ENCODE peak calls at places on chromosomes 1 and 21, in six cellular contexts. F, N, C, V, J and D are unnamed samples.

GRCh38 chr1:177255411-177255810 is 84.7 kb downstream of the BRINP2 start:
- DNase-seq in V (no peak), J (no peak), N (peak), C (no peak), F (no peak), D (peak)

GRCh38 chr1:27542463-27543273 is 52.7 kb upstream of the WASF2 start:
- DNase-seq in J (peak), F (no peak), N (peak), C (peak), V (no peak), D (peak)

GRCh38 chr1:243323481-243323880 is 67.6 kb downstream of the SDCCAG8 start:
- DNase-seq in N (no peak), J (no peak), F (no peak), V (no peak), C (peak), D (no peak)

GRCh38 chr1:176628775-176629174 is 165.8 kb downstream of the PAPPA2 start:
- DNase-seq in J (no peak), F (no peak), C (no peak), V (no peak), N (no peak), D (no peak)

GRCh38 chr1:81010156-81010555 is 790.6 kb upstream of the ADGRL2 start:
- DNase-seq in F (no peak), V (no peak), C (no peak), N (no peak), J (no peak), D (no peak)

GRCh38 chr1:60133848-60134247 is 60.3 kb upstream of the C1orf87 start:
- DNase-seq in N (no peak), F (no peak), V (no peak), C (peak), J (no peak), D (no peak)

GRCh38 chr21:36910581-36911307 is 55.7 kb downstream of the HLCS start:
- DNase-seq in J (no peak), V (no peak), N (no peak), F (no peak), C (peak), D (no peak)

GRCh38 chr1:115706774-115707425 is 61.6 kb downstream of the CASQ2 start:
- DNase-seq in N (no peak), J (no peak), V (no peak), C (peak), F (no peak), D (no peak)

GRCh38 chr1:222009105-222009730 is 267.3 kb upstream of the DUSP10 start:
- DNase-seq in V (no peak), F (no peak), N (peak), C (peak), J (no peak), D (no peak)

GRCh38 chr1:90717665-90718410 is 736 bp upstream of the BARHL2 start:
- DNase-seq in J (peak), V (no peak), N (no peak), F (no peak), C (peak), D (no peak)

GRCh38 chr1:172898866-172899265 is 151.9 kb downstream of the TNFSF18 start:
- DNase-seq in J (no peak), V (no peak), F (no peak), C (peak), N (no peak), D (no peak)

GRCh38 chr21:39397651-39398385 is 47.8 kb downstream of the LCA5L start:
- DNase-seq in N (no peak), C (no peak), F (no peak), J (no peak), V (no peak), D (no peak)

GRCh38 chr1:149995927-149996326 is 14.6 kb downstream of the OTUD7B start:
- DNase-seq in V (no peak), N (peak), F (no peak), J (no peak), C (no peak), D (peak)

GRCh38 chr1:47894718-47895393 is 102.3 kb downstream of the TRABD2B start:
- DNase-seq in N (peak), V (no peak), J (no peak), C (peak), F (no peak), D (peak)

GRCh38 chr21:36111238-36111637 is 23.6 kb upstream of the CBR3 start:
- DNase-seq in J (peak), F (no peak), N (no peak), C (no peak), V (no peak), D (no peak)

GRCh38 chr1:32933742-32934322 is 30.8 kb downstream of the RNF19B start:
- DNase-seq in F (no peak), V (no peak), C (peak), J (no peak), N (peak), D (no peak)

GRCh38 chr1:208203127-208203847 is 40.9 kb downstream of the PLXNA2 start:
- DNase-seq in N (no peak), C (peak), V (no peak), J (peak), F (peak), D (no peak)

GRCh38 chr1:118627435-118627834 is 360.7 kb downstream of the TBX15 start:
- DNase-seq in C (no peak), J (no peak), V (no peak), N (peak), F (no peak), D (no peak)

GRCh38 chr1:103063911-103064310 is 44.4 kb downstream of the COL11A1 start:
- DNase-seq in J (no peak), V (no peak), F (no peak), C (peak), N (no peak), D (no peak)

GRCh38 chr21:15754640-15755039 is 24.9 kb downstream of the USP25 start:
- DNase-seq in J (no peak), V (no peak), C (peak), F (no peak), N (no peak), D (peak)

GRCh38 chr1:2457444-2457843 is 18.6 kb upstream of the PLCH2 start:
- DNase-seq in J (no peak), V (no peak), N (no peak), C (no peak), F (no peak), D (no peak)

GRCh38 chr1:234727018-234727757 is 117.2 kb upstream of the IRF2BP2 start:
- DNase-seq in F (no peak), V (no peak), J (no peak), N (no peak), C (no peak), D (no peak)

GRCh38 chr1:28507247-28507645 is 1.4 kb downstream of the RCC1 start:
- DNase-seq in C (peak), J (no peak), V (no peak), F (no peak), N (no peak), D (no peak)

GRCh38 chr1:229557913-229558414 is 543 bp downstream of the ABCB10 start:
- DNase-seq in J (peak), C (peak), F (peak), N (peak), V (no peak), D (no peak)

GRCh38 chr1:212665241-212666115 is 34.2 kb downstream of the BATF3 start:
- DNase-seq in N (peak), V (no peak), C (peak), F (peak), J (peak), D (no peak)

GRCh38 chr21:44086636-44087425 is 20.4 kb upstream of the PWP2 start:
- DNase-seq in F (no peak), C (no peak), V (no peak), J (no peak), N (no peak), D (no peak)

GRCh38 chr1:182649041-182649440 is 35.3 kb downstream of the RGS8 start:
- DNase-seq in J (no peak), F (no peak), V (no peak), N (no peak), C (no peak), D (no peak)

GRCh38 chr1:233730380-233730779 is 116.5 kb downstream of the KCNK1 start:
- DNase-seq in V (no peak), F (no peak), N (no peak), J (no peak), C (no peak), D (no peak)

GRCh38 chr21:26826801-26827200 is 18.4 kb downstream of the ADAMTS1 start:
- DNase-seq in F (no peak), N (no peak), J (no peak), V (no peak), C (peak), D (no peak)

GRCh38 chr1:53376742-53377437 is 49.0 kb upstream of the LRP8 start:
- DNase-seq in N (no peak), J (no peak), C (no peak), V (no peak), F (no peak), D (no peak)

GRCh38 chr1:87524021-87524754 is 195.5 kb downstream of the LMO4 start:
- DNase-seq in J (no peak), N (no peak), C (no peak), F (no peak), V (no peak), D (no peak)
- H3K27ac ChIP-seq in J (no peak), N (no peak), C (no peak), F (no peak), V (peak), D (no peak)

DNA sequence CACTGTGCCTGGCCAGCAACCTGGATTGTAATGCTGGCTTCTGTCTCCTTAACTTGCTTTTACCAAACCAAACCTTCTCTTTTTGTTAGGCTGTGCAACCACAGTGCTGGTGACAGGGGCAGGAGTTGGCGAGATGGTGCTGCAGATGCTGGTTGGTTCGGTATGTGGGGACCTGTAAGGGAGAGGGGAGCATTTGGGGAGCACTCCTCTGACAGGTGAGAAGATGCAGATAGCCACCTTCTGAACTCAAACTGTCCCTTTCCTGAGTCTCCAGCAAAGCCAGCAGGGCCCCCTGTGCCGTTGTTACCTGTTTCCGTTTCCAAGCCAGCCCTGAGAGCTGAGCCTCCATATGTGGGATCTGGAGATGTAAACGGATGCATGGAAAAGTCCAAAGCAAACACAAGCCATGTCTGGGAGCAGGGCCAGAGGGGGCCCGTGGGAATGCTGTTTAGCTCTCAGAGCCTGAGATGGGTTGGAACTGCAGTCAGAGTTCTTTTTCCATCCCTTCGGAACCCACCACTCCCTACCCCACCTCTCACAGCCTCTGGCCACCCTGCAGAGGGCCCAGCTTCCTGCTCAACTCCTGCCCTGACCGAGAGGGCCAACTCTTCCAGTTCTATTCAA is 34.0 kb downstream of the ELK4 start:
- DNase-seq in F (no peak), C (peak), V (no peak), J (no peak), N (no peak), D (no peak)
- H3K27ac ChIP-seq in F (no peak), C (no peak), V (peak), J (no peak), N (no peak), D (no peak)

DNA sequence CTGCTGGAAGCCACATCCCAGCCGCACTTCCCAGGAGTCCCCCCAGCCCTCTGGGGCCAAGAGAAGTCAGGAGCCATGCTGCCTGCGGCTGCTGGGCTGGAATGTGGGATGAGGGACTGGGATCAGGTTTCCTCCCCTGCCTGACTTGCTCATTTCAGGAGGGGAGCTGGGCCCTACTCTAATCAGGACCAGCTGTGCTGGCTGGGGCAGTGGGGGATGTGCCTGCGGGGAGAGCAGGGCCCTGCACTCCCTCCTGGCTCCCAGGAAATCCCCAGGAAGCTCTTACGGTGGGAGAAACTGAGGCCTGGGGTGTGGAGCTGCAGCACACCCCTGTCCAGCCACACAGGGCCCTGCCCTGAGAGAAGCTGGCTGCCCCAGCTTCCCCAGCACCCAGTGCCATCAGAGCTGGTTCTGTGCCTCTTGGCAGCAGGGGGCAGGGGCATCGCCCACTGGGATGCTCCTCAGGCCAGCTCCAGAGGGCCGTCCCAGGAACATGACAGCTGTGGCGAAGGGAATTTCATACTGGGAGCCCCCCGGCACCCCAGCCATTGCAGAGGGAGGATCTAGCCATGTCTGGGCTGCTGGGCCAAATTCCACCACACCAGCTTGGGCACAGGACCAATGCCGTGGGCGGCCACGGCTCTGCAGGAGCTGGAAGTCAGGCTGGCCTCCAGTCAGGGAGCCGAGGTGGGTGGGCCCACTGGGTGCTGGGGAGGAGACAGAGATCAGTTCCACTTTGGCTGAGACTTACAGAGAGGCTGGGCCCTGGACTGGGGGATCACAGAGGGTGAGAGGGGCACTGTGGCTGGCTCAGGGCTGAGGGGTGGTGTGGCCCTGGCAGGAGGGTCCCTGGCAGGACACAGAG is 21.3 kb upstream of the PRSS38 start:
- DNase-seq in F (no peak), J (peak), C (peak), N (peak), V (no peak), D (no peak)
- H3K27ac ChIP-seq in F (no peak), J (no peak), C (no peak), N (peak), V (no peak), D (no peak)

GRCh38 chr1:17008208-17008855 is 3.4 kb downstream of the ATP13A2 start:
- DNase-seq in V (no peak), F (no peak), C (no peak), J (peak), N (no peak), D (no peak)

GRCh38 chr1:17012775-17013501 is 1.2 kb upstream of the ATP13A2 start:
- DNase-seq in V (no peak), F (no peak), N (no peak), J (no peak), C (peak), D (no peak)

GRCh38 chr1:17009706-17010105 is 2.0 kb downstream of the ATP13A2 start:
- DNase-seq in F (no peak), C (no peak), N (no peak), V (no peak), J (peak), D (no peak)

GRCh38 chr1:17011439-17012307 is at the start of gene ATP13A2:
- DNase-seq in V (peak), N (peak), F (peak), J (peak), C (peak), D (no peak)

GRCh38 chr1:17010601-17011438 is 908 bp downstream of the ATP13A2 start:
- DNase-seq in C (peak), F (no peak), J (peak), V (no peak), N (no peak), D (no peak)
- H3K27ac ChIP-seq in C (no peak), F (peak), J (peak), V (no peak), N (peak), D (peak)

GRCh38 chr1:77652970-77653516 is 29.4 kb downstream of the ZZZ3 start:
- DNase-seq in J (no peak), C (no peak), V (no peak), N (no peak), F (no peak), D (no peak)
- H3K27ac ChIP-seq in J (no peak), C (no peak), V (no peak), N (peak), F (no peak), D (peak)